ENCODE peak calls at places on chromosomes 11 and 22, in seven cellular contexts. One of them, this sample, is unnamed.

GRCh38 chr11:17371614-17372013 is 16.8 kb downstream of the KCNJ11 start:
- DNase-seq in upper lobe of right lung: no peak
- DNase-seq in tibial artery: no peak
- DNase-seq in tibial nerve: no peak
- DNase-seq in HCT116: peak; percentile 61
- DNase-seq in neural progenitor cell: peak; percentile 33
- DNase-seq in breast epithelium: no peak
- DNase-seq in this sample: no peak

GRCh38 chr11:132054822-132055221 is 684.4 kb downstream of the NTM start:
- DNase-seq in breast epithelium: no peak
- DNase-seq in HCT116: no peak
- DNase-seq in upper lobe of right lung: no peak
- DNase-seq in tibial nerve: no peak
- DNase-seq in neural progenitor cell: no peak
- DNase-seq in tibial artery: no peak
- DNase-seq in this sample: peak; percentile 49

GRCh38 chr11:59708537-59708936 is 5.1 kb downstream of the OR10V1 start:
- DNase-seq in neural progenitor cell: no peak
- DNase-seq in tibial artery: no peak
- DNase-seq in HCT116: no peak
- DNase-seq in breast epithelium: no peak
- DNase-seq in tibial nerve: no peak
- DNase-seq in upper lobe of right lung: no peak
- DNase-seq in this sample: no peak

GRCh38 chr11:57071829-57072228 is 83.1 kb downstream of the OR5AK2 start:
- DNase-seq in HCT116: no peak
- DNase-seq in tibial nerve: no peak
- DNase-seq in tibial artery: no peak
- DNase-seq in neural progenitor cell: no peak
- DNase-seq in breast epithelium: no peak
- DNase-seq in upper lobe of right lung: no peak
- DNase-seq in this sample: peak; percentile 14

GRCh38 chr22:23697031-23697970 is 6.5 kb downstream of the RGL4 start:
- DNase-seq in upper lobe of right lung: no peak
- DNase-seq in tibial nerve: no peak
- DNase-seq in breast epithelium: no peak
- DNase-seq in HCT116: no peak
- DNase-seq in neural progenitor cell: no peak
- DNase-seq in tibial artery: no peak
- DNase-seq in this sample: no peak

GRCh38 chr11:14374922-14375630 is 16.1 kb upstream of the RRAS2 start:
- DNase-seq in upper lobe of right lung: no peak
- DNase-seq in tibial nerve: no peak
- DNase-seq in neural progenitor cell: peak; percentile 40
- DNase-seq in HCT116: no peak
- DNase-seq in breast epithelium: no peak
- DNase-seq in tibial artery: no peak
- DNase-seq in this sample: no peak

GRCh38 chr11:57662893-57663292 is 5.0 kb upstream of the ZDHHC5 start:
- DNase-seq in tibial nerve: no peak
- DNase-seq in HCT116: no peak
- DNase-seq in breast epithelium: no peak
- DNase-seq in upper lobe of right lung: no peak
- DNase-seq in tibial artery: no peak
- DNase-seq in neural progenitor cell: no peak
- DNase-seq in this sample: no peak

GRCh38 chr11:124839051-124839971 is 25.9 kb upstream of the ROBO3 start:
- DNase-seq in HCT116: no peak
- DNase-seq in tibial nerve: no peak
- DNase-seq in upper lobe of right lung: no peak
- DNase-seq in neural progenitor cell: peak; percentile 80
- DNase-seq in breast epithelium: no peak
- DNase-seq in tibial artery: no peak
- DNase-seq in this sample: no peak

GRCh38 chr11:115054541-115055538 is 376.5 kb downstream of the NXPE2 start:
- DNase-seq in tibial artery: no peak
- DNase-seq in breast epithelium: peak; percentile 37
- DNase-seq in tibial nerve: no peak
- DNase-seq in HCT116: no peak
- DNase-seq in upper lobe of right lung: no peak
- DNase-seq in neural progenitor cell: no peak
- DNase-seq in this sample: no peak

GRCh38 chr11:111631034-111631665 is 28.9 kb downstream of the SIK2 start:
- DNase-seq in upper lobe of right lung: no peak
- DNase-seq in HCT116: no peak
- DNase-seq in breast epithelium: no peak
- DNase-seq in tibial nerve: no peak
- DNase-seq in tibial artery: no peak
- DNase-seq in neural progenitor cell: peak; percentile 17
- DNase-seq in this sample: no peak

GRCh38 chr22:23286296-23286695 is 106.0 kb downstream of the BCR start:
- DNase-seq in tibial nerve: no peak
- DNase-seq in breast epithelium: no peak
- DNase-seq in tibial artery: no peak
- DNase-seq in neural progenitor cell: no peak
- DNase-seq in upper lobe of right lung: no peak
- DNase-seq in HCT116: no peak
- DNase-seq in this sample: no peak

GRCh38 chr11:73961321-73961720 is 10.5 kb downstream of the DNAJB13 start:
- DNase-seq in tibial nerve: no peak
- DNase-seq in upper lobe of right lung: no peak
- DNase-seq in tibial artery: no peak
- DNase-seq in HCT116: no peak
- DNase-seq in neural progenitor cell: no peak
- DNase-seq in breast epithelium: no peak
- DNase-seq in this sample: no peak

GRCh38 chr11:117458275-117459120 is 130.8 kb downstream of the CEP164 start:
- DNase-seq in breast epithelium: no peak
- DNase-seq in tibial nerve: no peak
- DNase-seq in upper lobe of right lung: no peak
- DNase-seq in neural progenitor cell: no peak
- DNase-seq in HCT116: no peak
- DNase-seq in tibial artery: peak; percentile 39
- DNase-seq in this sample: no peak

GRCh38 chr22:20514658-20515406 is 7.4 kb downstream of the MED15 start:
- DNase-seq in tibial artery: no peak
- DNase-seq in breast epithelium: no peak
- DNase-seq in neural progenitor cell: no peak
- DNase-seq in HCT116: no peak
- DNase-seq in tibial nerve: no peak
- DNase-seq in upper lobe of right lung: no peak
- DNase-seq in this sample: peak; percentile 75

GRCh38 chr11:64358907-64359711 is at the start of gene RPS6KA4:
- DNase-seq in breast epithelium: peak; percentile 57
- DNase-seq in HCT116: no peak
- DNase-seq in tibial nerve: peak; percentile 49
- DNase-seq in tibial artery: peak; percentile 84
- DNase-seq in upper lobe of right lung: peak; percentile 87
- DNase-seq in neural progenitor cell: peak; percentile 88
- DNase-seq in this sample: no peak

GRCh38 chr11:114058026-114058706 is 1.3 kb upstream of the ZBTB16 start:
- DNase-seq in neural progenitor cell: peak; percentile 65
- DNase-seq in tibial artery: peak; percentile 80
- DNase-seq in HCT116: no peak
- DNase-seq in tibial nerve: no peak
- DNase-seq in upper lobe of right lung: peak; percentile 82
- DNase-seq in breast epithelium: no peak
- DNase-seq in this sample: no peak

GRCh38 chr11:60857378-60858232 is 1.9 kb upstream of the PTGDR2 start:
- DNase-seq in neural progenitor cell: no peak
- DNase-seq in tibial nerve: no peak
- DNase-seq in tibial artery: no peak
- DNase-seq in breast epithelium: no peak
- DNase-seq in HCT116: no peak
- DNase-seq in upper lobe of right lung: no peak
- DNase-seq in this sample: no peak

GRCh38 chr11:76095891-76096290 is 110.4 kb downstream of the WNT11 start:
- DNase-seq in tibial artery: no peak
- DNase-seq in upper lobe of right lung: no peak
- DNase-seq in neural progenitor cell: no peak
- DNase-seq in HCT116: no peak
- DNase-seq in breast epithelium: no peak
- DNase-seq in tibial nerve: no peak
- DNase-seq in this sample: no peak

GRCh38 chr22:39117585-39118191 is 20.6 kb downstream of the APOBEC3H start:
- DNase-seq in HCT116: peak; percentile 53
- DNase-seq in tibial artery: no peak
- DNase-seq in tibial nerve: no peak
- DNase-seq in upper lobe of right lung: no peak
- DNase-seq in neural progenitor cell: peak; percentile 68
- DNase-seq in breast epithelium: no peak
- DNase-seq in this sample: no peak

DNA sequence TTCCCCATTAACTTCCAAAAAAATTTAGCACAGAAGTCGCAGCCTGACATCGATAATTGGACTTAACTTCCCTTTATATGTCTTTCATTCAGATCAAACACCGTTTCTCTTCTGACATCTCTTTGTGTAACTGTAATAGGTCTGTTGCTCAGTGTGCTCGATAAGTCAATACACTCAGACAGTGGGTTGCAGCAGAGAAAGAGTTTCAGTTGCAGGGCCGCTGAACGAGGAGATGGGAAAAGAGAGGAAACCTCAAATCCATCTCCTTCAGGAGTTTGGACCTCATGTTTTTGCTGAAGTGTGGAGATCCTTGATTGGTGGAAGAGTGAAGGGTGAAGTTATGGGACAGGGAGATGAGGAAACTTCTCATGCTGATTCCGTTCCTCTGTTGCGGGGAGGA is 1.1 kb downstream of the SAMM50 start:
- DNase-seq in tibial nerve: no peak
- DNase-seq in upper lobe of right lung: no peak
- DNase-seq in breast epithelium: no peak
- DNase-seq in tibial artery: no peak
- DNase-seq in neural progenitor cell: no peak
- DNase-seq in HCT116: no peak
- DNase-seq in this sample: no peak
- H3K4me3 ChIP-seq in tibial nerve: peak overlapping the region; percentile 78
- H3K4me3 ChIP-seq in upper lobe of right lung: peak overlapping the region; percentile 98
- H3K4me3 ChIP-seq in breast epithelium: peak overlapping the region; percentile 92
- H3K4me3 ChIP-seq in tibial artery: peak overlapping the region; percentile 98
- H3K4me3 ChIP-seq in neural progenitor cell: peak overlapping the region; percentile 85
- H3K4me3 ChIP-seq in HCT116: peak overlapping the region; percentile 91
- H3K4me3 ChIP-seq in this sample: peak overlapping the region; percentile 83

GRCh38 chr11:118928870-118929495 is 3.3 kb upstream of the BCL9L start:
- DNase-seq in neural progenitor cell: no peak
- DNase-seq in tibial nerve: no peak
- DNase-seq in breast epithelium: no peak
- DNase-seq in upper lobe of right lung: peak; percentile 80
- DNase-seq in tibial artery: no peak
- DNase-seq in HCT116: no peak
- DNase-seq in this sample: no peak
- TF ChIP-seq CTCF in neural progenitor cell: no peak
- TF ChIP-seq CTCF in tibial nerve: no peak
- TF ChIP-seq CTCF in breast epithelium: peak; percentile 8
- TF ChIP-seq CTCF in upper lobe of right lung: no peak
- TF ChIP-seq CTCF in tibial artery: no peak
- TF ChIP-seq CTCF in HCT116: no peak
- TF ChIP-seq CTCF in this sample: no peak

DNA sequence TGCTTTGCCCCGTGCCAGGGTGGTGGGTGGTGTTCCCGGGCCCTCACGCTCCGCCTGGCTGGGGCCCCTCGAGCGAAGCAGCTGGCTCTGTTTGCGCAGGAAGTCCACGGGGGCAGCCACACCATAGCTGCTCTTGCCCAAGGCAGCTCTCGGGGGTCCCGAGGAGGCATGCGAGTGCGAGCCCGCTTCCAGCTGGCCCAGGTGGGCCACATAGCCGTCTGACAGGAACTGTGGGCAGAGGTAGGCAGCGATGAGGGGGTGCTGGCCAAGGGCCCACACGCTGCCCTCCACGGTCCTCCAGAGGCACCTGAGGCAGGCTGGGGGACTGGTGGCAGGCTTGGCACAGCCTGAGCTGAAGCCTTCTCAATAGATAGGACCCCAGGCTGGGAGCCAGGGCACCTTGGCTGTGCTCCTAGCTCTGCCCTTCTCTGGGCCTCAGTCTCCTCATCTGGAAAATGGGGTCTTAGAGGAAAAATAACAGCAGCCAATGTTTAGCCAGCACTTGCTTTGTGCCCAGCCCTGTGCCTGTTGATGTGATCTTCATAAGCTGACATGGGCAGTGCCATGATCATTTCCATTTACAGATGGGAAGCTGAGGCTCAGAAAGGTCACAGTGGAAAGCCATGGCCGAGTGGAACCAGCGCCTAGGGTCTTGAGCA is 9.4 kb downstream of the AIP start:
- DNase-seq in tibial nerve: no peak
- DNase-seq in tibial artery: no peak
- DNase-seq in breast epithelium: no peak
- DNase-seq in HCT116: no peak
- DNase-seq in upper lobe of right lung: no peak
- DNase-seq in neural progenitor cell: no peak
- DNase-seq in this sample: no peak
- H3K36me3 ChIP-seq in tibial nerve: peaks cover 25% of the 10 kb centered on the region
- H3K36me3 ChIP-seq in tibial artery: peaks cover 29% of the 10 kb centered on the region
- H3K36me3 ChIP-seq in breast epithelium: no peaks in the 10 kb centered on the region
- H3K36me3 ChIP-seq in HCT116: no peaks in the 10 kb centered on the region
- H3K36me3 ChIP-seq in upper lobe of right lung: peaks cover 68% of the 10 kb centered on the region
- H3K36me3 ChIP-seq in neural progenitor cell: no peaks in the 10 kb centered on the region
- H3K36me3 ChIP-seq in this sample: peaks cover 35% of the 10 kb centered on the region

DNA sequence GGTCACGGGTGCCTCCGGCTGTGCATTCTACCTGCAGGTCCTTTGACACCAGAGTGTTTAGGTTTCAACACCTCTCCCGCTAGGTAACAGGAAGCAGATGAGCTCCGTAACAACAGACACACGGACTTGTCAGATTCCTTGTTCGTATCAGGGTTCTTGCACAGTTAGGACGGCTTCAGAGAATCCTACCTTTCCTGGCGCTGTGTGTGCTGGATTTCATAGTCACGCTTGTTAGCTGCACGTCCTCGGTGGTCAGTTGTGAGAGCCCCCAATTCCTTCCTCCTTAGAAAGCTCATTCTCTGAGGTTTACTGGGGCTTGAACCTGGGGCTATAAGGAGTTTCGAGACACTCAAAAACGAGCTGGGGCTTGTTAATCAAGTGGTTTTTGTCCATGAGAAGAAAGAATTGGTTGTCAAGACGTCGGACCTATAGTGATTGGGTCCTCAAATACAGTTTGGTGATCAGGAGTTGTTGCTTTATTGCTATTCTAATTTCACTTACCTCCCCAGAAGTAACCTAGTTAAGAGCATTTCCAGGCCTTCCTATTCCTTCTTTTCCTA is 672 bp downstream of the DDB2 start:
- DNase-seq in tibial nerve: no peak
- DNase-seq in breast epithelium: no peak
- DNase-seq in upper lobe of right lung: no peak
- DNase-seq in HCT116: no peak
- DNase-seq in neural progenitor cell: peak; percentile 34
- DNase-seq in tibial artery: no peak
- DNase-seq in this sample: no peak
- H3K4me3 ChIP-seq in tibial nerve: peak overlapping the region; percentile 64
- H3K4me3 ChIP-seq in breast epithelium: peak overlapping the region; percentile 70
- H3K4me3 ChIP-seq in upper lobe of right lung: peak overlapping the region; percentile 81
- H3K4me3 ChIP-seq in HCT116: peak overlapping the region; percentile 73
- H3K4me3 ChIP-seq in neural progenitor cell: peak overlapping the region; percentile 54
- H3K4me3 ChIP-seq in tibial artery: peak overlapping the region; percentile 66
- H3K4me3 ChIP-seq in this sample: peak overlapping the region; percentile 69

DNA sequence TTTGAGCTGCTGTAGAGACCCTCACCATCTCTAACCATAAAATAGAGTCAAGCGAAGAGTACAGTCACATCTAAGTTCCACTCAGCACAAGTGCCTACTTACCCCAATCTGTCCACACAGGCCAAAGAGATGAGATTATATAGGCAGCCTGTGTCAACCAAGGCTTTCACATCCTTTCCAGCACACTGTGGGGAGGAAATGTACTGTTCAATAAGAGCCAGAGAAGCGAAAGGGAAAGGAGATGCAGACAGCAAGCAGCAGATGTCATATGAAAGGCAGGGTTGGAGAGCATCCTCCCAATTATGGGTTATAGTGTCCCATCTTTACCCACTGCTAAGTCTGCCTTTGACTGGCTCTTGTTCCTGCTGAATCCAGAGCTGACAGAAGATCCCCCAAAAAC is 16.4 kb downstream of the NRIP3 start:
- DNase-seq in breast epithelium: no peak
- DNase-seq in neural progenitor cell: no peak
- DNase-seq in tibial nerve: no peak
- DNase-seq in tibial artery: no peak
- DNase-seq in upper lobe of right lung: no peak
- DNase-seq in HCT116: no peak
- DNase-seq in this sample: no peak
- TF ChIP-seq CTCF in breast epithelium: no peak
- TF ChIP-seq CTCF in neural progenitor cell: no peak
- TF ChIP-seq CTCF in tibial nerve: no peak
- TF ChIP-seq CTCF in tibial artery: no peak
- TF ChIP-seq CTCF in upper lobe of right lung: no peak
- TF ChIP-seq CTCF in HCT116: no peak
- TF ChIP-seq CTCF in this sample: no peak

This sample was measured in BJ.